ENCODE peak calls at places on chromosome 22, in ten cellular contexts. One of them, this sample, is unnamed.

GRCh38 chr22:37485006-37485713 is 1.0 kb downstream of the MFNG start:
- DNase-seq in tibial artery: no peak
- DNase-seq in Peyer's patch: peak
- DNase-seq in lung: no peak
- DNase-seq in colonic mucosa: no peak
- DNase-seq in AG10803: no peak
- DNase-seq in kidney epithelial cell: no peak
- DNase-seq in left ventricle myocardium inferior: no peak
- DNase-seq in brain microvascular endothelial cell: no peak
- DNase-seq in AG09319: no peak
- DNase-seq in this sample: no peak

GRCh38 chr22:36285545-36285944 is 32.6 kb downstream of the APOL1 start:
- DNase-seq in tibial artery: peak
- DNase-seq in Peyer's patch: no peak
- DNase-seq in lung: no peak
- DNase-seq in colonic mucosa: no peak
- DNase-seq in AG10803: no peak
- DNase-seq in kidney epithelial cell: no peak
- DNase-seq in left ventricle myocardium inferior: no peak
- DNase-seq in brain microvascular endothelial cell: no peak
- DNase-seq in AG09319: no peak
- DNase-seq in this sample: no peak

GRCh38 chr22:21568207-21569075 is 927 bp downstream of the UBE2L3 start:
- DNase-seq in tibial artery: no peak
- DNase-seq in Peyer's patch: no peak
- DNase-seq in lung: no peak
- DNase-seq in colonic mucosa: peak
- DNase-seq in AG10803: peak
- DNase-seq in kidney epithelial cell: no peak
- DNase-seq in left ventricle myocardium inferior: peak
- DNase-seq in brain microvascular endothelial cell: no peak
- DNase-seq in AG09319: no peak
- DNase-seq in this sample: no peak

GRCh38 chr22:48961705-48962104 is 866.0 kb downstream of the BRD1 start:
- DNase-seq in tibial artery: no peak
- DNase-seq in Peyer's patch: no peak
- DNase-seq in lung: no peak
- DNase-seq in colonic mucosa: peak
- DNase-seq in AG10803: no peak
- DNase-seq in kidney epithelial cell: no peak
- DNase-seq in left ventricle myocardium inferior: no peak
- DNase-seq in brain microvascular endothelial cell: no peak
- DNase-seq in AG09319: no peak
- DNase-seq in this sample: no peak

GRCh38 chr22:40326905-40327735 is 19.2 kb upstream of the ADSL start:
- DNase-seq in tibial artery: no peak
- DNase-seq in Peyer's patch: no peak
- DNase-seq in lung: no peak
- DNase-seq in colonic mucosa: no peak
- DNase-seq in AG10803: peak
- DNase-seq in kidney epithelial cell: no peak
- DNase-seq in left ventricle myocardium inferior: no peak
- DNase-seq in brain microvascular endothelial cell: no peak
- DNase-seq in AG09319: no peak
- DNase-seq in this sample: no peak

GRCh38 chr22:31917227-31917921 is 27.0 kb upstream of the YWHAH start:
- DNase-seq in tibial artery: peak
- DNase-seq in Peyer's patch: peak
- DNase-seq in lung: peak
- DNase-seq in colonic mucosa: peak
- DNase-seq in AG10803: no peak
- DNase-seq in kidney epithelial cell: no peak
- DNase-seq in left ventricle myocardium inferior: no peak
- DNase-seq in brain microvascular endothelial cell: no peak
- DNase-seq in AG09319: no peak
- DNase-seq in this sample: no peak

GRCh38 chr22:29744902-29745301 is 21.9 kb downstream of the ZMAT5 start:
- DNase-seq in tibial artery: no peak
- DNase-seq in Peyer's patch: no peak
- DNase-seq in lung: no peak
- DNase-seq in colonic mucosa: peak
- DNase-seq in AG10803: peak
- DNase-seq in kidney epithelial cell: no peak
- DNase-seq in left ventricle myocardium inferior: no peak
- DNase-seq in brain microvascular endothelial cell: peak
- DNase-seq in AG09319: peak
- DNase-seq in this sample: no peak

GRCh38 chr22:22166941-22167713 is 77.5 kb upstream of the VPREB1 start:
- DNase-seq in tibial artery: no peak
- DNase-seq in Peyer's patch: no peak
- DNase-seq in lung: no peak
- DNase-seq in colonic mucosa: no peak
- DNase-seq in AG10803: no peak
- DNase-seq in kidney epithelial cell: no peak
- DNase-seq in left ventricle myocardium inferior: no peak
- DNase-seq in brain microvascular endothelial cell: no peak
- DNase-seq in AG09319: no peak
- DNase-seq in this sample: no peak

GRCh38 chr22:33188316-33188715 is 130.1 kb upstream of the SYN3 start:
- DNase-seq in tibial artery: no peak
- DNase-seq in Peyer's patch: no peak
- DNase-seq in lung: no peak
- DNase-seq in colonic mucosa: no peak
- DNase-seq in AG10803: no peak
- DNase-seq in kidney epithelial cell: peak
- DNase-seq in left ventricle myocardium inferior: no peak
- DNase-seq in brain microvascular endothelial cell: no peak
- DNase-seq in AG09319: no peak
- DNase-seq in this sample: no peak

GRCh38 chr22:46936378-46936916 is 174.0 kb downstream of the TBC1D22A start:
- DNase-seq in tibial artery: no peak
- DNase-seq in Peyer's patch: no peak
- DNase-seq in lung: no peak
- DNase-seq in colonic mucosa: peak
- DNase-seq in AG10803: peak
- DNase-seq in kidney epithelial cell: peak
- DNase-seq in left ventricle myocardium inferior: no peak
- DNase-seq in brain microvascular endothelial cell: no peak
- DNase-seq in AG09319: peak
- DNase-seq in this sample: no peak

GRCh38 chr22:28002181-28002700 is 83.2 kb upstream of the PITPNB start:
- DNase-seq in tibial artery: no peak
- DNase-seq in Peyer's patch: no peak
- DNase-seq in lung: no peak
- DNase-seq in colonic mucosa: no peak
- DNase-seq in AG10803: peak
- DNase-seq in kidney epithelial cell: no peak
- DNase-seq in left ventricle myocardium inferior: no peak
- DNase-seq in brain microvascular endothelial cell: no peak
- DNase-seq in AG09319: no peak
- DNase-seq in this sample: no peak

GRCh38 chr22:22770280-22770871 is 117.2 kb upstream of the IGLL5 start:
- DNase-seq in tibial artery: peak
- DNase-seq in Peyer's patch: peak
- DNase-seq in lung: peak
- DNase-seq in colonic mucosa: peak
- DNase-seq in AG10803: no peak
- DNase-seq in kidney epithelial cell: no peak
- DNase-seq in left ventricle myocardium inferior: no peak
- DNase-seq in brain microvascular endothelial cell: peak
- DNase-seq in AG09319: no peak
- DNase-seq in this sample: peak

GRCh38 chr22:37303821-37304274 is 21.5 kb downstream of the CYTH4 start:
- DNase-seq in tibial artery: no peak
- DNase-seq in Peyer's patch: no peak
- DNase-seq in lung: no peak
- DNase-seq in colonic mucosa: no peak
- DNase-seq in AG10803: peak
- DNase-seq in kidney epithelial cell: peak
- DNase-seq in left ventricle myocardium inferior: no peak
- DNase-seq in brain microvascular endothelial cell: peak
- DNase-seq in AG09319: peak
- DNase-seq in this sample: no peak

GRCh38 chr22:27329471-27329870 is 472.1 kb downstream of the MN1 start:
- DNase-seq in tibial artery: no peak
- DNase-seq in Peyer's patch: no peak
- DNase-seq in lung: no peak
- DNase-seq in colonic mucosa: no peak
- DNase-seq in AG10803: no peak
- DNase-seq in kidney epithelial cell: no peak
- DNase-seq in left ventricle myocardium inferior: no peak
- DNase-seq in brain microvascular endothelial cell: no peak
- DNase-seq in AG09319: no peak
- DNase-seq in this sample: no peak

GRCh38 chr22:35191412-35191811 is 65.9 kb upstream of the HMGXB4 start:
- DNase-seq in tibial artery: no peak
- DNase-seq in Peyer's patch: no peak
- DNase-seq in lung: no peak
- DNase-seq in colonic mucosa: no peak
- DNase-seq in AG10803: peak
- DNase-seq in kidney epithelial cell: peak
- DNase-seq in left ventricle myocardium inferior: no peak
- DNase-seq in brain microvascular endothelial cell: no peak
- DNase-seq in AG09319: no peak
- DNase-seq in this sample: no peak

GRCh38 chr22:30251661-30252226 is 5.2 kb upstream of the LIF start:
- DNase-seq in tibial artery: no peak
- DNase-seq in Peyer's patch: no peak
- DNase-seq in lung: no peak
- DNase-seq in colonic mucosa: no peak
- DNase-seq in AG10803: no peak
- DNase-seq in kidney epithelial cell: no peak
- DNase-seq in left ventricle myocardium inferior: peak
- DNase-seq in brain microvascular endothelial cell: peak
- DNase-seq in AG09319: no peak
- DNase-seq in this sample: no peak

GRCh38 chr22:20430641-20431519 is 6.7 kb downstream of the SCARF2 start:
- DNase-seq in tibial artery: peak
- DNase-seq in Peyer's patch: peak
- DNase-seq in lung: no peak
- DNase-seq in colonic mucosa: peak
- DNase-seq in AG10803: peak
- DNase-seq in kidney epithelial cell: no peak
- DNase-seq in left ventricle myocardium inferior: peak
- DNase-seq in brain microvascular endothelial cell: no peak
- DNase-seq in AG09319: no peak
- DNase-seq in this sample: peak
- TF ChIP-seq CTCF in tibial artery: peak
- TF ChIP-seq CTCF in Peyer's patch: peak
- TF ChIP-seq CTCF in lung: no peak
- TF ChIP-seq CTCF in colonic mucosa: peak
- TF ChIP-seq CTCF in AG10803: peak
- TF ChIP-seq CTCF in kidney epithelial cell: peak
- TF ChIP-seq CTCF in left ventricle myocardium inferior: peak
- TF ChIP-seq CTCF in brain microvascular endothelial cell: peak
- TF ChIP-seq CTCF in AG09319: peak
- TF ChIP-seq CTCF in this sample: peak

DNA sequence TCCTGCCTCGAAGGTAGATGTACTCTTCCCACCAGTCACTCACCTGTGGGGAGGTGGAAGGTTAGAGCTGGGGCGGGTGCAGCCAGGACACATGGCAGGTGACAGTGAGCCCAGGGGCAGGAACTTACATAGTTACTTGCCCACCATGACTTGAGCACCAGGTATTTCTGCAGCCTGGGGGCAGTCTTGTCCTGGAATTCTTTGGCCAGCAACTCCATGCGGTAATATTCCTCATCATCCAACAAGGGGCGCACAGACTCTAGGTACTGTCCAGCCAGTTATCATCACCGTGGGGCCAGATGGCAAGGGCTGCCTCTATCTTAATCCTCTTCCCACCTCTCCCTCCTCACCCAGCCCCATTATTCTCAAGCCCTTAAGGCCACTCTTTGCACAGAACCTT is 2.2 kb downstream of the CPT1B start:
- DNase-seq in tibial artery: peak
- DNase-seq in Peyer's patch: no peak
- DNase-seq in lung: no peak
- DNase-seq in colonic mucosa: no peak
- DNase-seq in AG10803: peak
- DNase-seq in kidney epithelial cell: peak
- DNase-seq in left ventricle myocardium inferior: no peak
- DNase-seq in brain microvascular endothelial cell: peak
- DNase-seq in AG09319: no peak
- DNase-seq in this sample: no peak
- TF ChIP-seq CTCF in tibial artery: no peak
- TF ChIP-seq CTCF in Peyer's patch: peak
- TF ChIP-seq CTCF in lung: no peak
- TF ChIP-seq CTCF in colonic mucosa: no peak
- TF ChIP-seq CTCF in AG10803: peak
- TF ChIP-seq CTCF in kidney epithelial cell: peak
- TF ChIP-seq CTCF in left ventricle myocardium inferior: peak
- TF ChIP-seq CTCF in brain microvascular endothelial cell: peak
- TF ChIP-seq CTCF in AG09319: no peak
- TF ChIP-seq CTCF in this sample: no peak

DNA sequence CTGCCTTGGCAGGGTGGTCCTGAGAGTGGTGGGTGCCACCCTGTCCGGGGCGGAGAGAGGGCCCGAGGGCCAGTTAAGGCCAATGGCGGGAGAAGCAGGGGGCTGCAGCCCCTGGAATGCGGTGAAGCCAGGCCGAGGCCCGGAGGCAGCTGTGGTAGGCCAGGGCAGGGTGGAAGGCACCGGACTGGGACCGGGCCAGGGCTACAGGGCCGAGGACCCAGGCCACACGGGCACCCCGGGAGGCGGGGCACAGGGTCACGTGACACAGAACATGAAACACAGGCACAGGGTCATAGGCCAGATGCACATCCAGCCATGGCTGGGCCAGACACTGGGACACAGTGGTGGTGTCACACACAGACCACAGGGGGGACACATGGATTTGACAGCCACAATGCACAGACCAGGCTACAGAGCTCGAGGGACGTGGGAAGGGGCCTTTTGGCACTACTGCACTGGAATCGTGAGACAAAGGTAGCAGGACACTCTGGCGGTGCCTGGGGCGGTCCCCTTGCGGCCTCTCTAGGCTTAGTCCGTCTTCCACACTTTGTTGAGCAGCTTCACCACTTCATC is 2.8 kb downstream of the SLC25A1 start:
- DNase-seq in tibial artery: no peak
- DNase-seq in Peyer's patch: no peak
- DNase-seq in lung: no peak
- DNase-seq in colonic mucosa: no peak
- DNase-seq in AG10803: no peak
- DNase-seq in kidney epithelial cell: no peak
- DNase-seq in left ventricle myocardium inferior: no peak
- DNase-seq in brain microvascular endothelial cell: no peak
- DNase-seq in AG09319: no peak
- DNase-seq in this sample: no peak
- TF ChIP-seq CTCF in tibial artery: no peak
- TF ChIP-seq CTCF in Peyer's patch: no peak
- TF ChIP-seq CTCF in lung: no peak
- TF ChIP-seq CTCF in colonic mucosa: no peak
- TF ChIP-seq CTCF in AG10803: no peak
- TF ChIP-seq CTCF in kidney epithelial cell: no peak
- TF ChIP-seq CTCF in left ventricle myocardium inferior: no peak
- TF ChIP-seq CTCF in brain microvascular endothelial cell: no peak
- TF ChIP-seq CTCF in AG09319: no peak
- TF ChIP-seq CTCF in this sample: no peak

DNA sequence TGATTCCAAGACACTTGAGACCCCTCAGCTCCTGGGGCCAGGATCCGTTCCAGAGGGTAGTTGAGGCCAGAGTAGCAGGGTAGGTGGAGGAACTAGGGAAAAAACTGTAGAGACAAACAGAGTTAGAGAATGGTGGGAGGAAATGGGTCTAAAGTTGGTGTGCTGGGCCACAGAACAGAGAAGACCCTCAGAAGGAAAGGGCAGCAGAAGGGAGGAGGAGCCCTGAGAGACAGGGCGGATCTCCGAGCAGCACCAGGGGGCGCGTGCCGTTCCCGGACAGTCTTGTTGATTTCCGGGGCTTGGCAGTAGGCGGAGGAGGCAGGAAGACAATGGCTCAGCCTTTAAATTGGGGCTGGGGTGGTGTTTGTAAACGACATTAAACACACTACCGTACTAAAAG is 2.4 kb upstream of the CECR2 start:
- DNase-seq in tibial artery: no peak
- DNase-seq in Peyer's patch: peak
- DNase-seq in lung: no peak
- DNase-seq in colonic mucosa: peak
- DNase-seq in AG10803: no peak
- DNase-seq in kidney epithelial cell: no peak
- DNase-seq in left ventricle myocardium inferior: peak
- DNase-seq in brain microvascular endothelial cell: no peak
- DNase-seq in AG09319: no peak
- DNase-seq in this sample: peak
- TF ChIP-seq CTCF in tibial artery: no peak
- TF ChIP-seq CTCF in Peyer's patch: no peak
- TF ChIP-seq CTCF in lung: no peak
- TF ChIP-seq CTCF in colonic mucosa: no peak
- TF ChIP-seq CTCF in AG10803: no peak
- TF ChIP-seq CTCF in kidney epithelial cell: peak
- TF ChIP-seq CTCF in left ventricle myocardium inferior: peak
- TF ChIP-seq CTCF in brain microvascular endothelial cell: peak
- TF ChIP-seq CTCF in AG09319: no peak
- TF ChIP-seq CTCF in this sample: peak